ENCODE peak calls at places on chromosomes 4 and X, in ten cellular contexts. A is stomach, Q is sigmoid colon, S is IMR-90, G is testis, L is H1, Z is K562, O is suprapubic skin, I is ovary, K is body of pancreas. J is an unnamed sample.

GRCh38 chr4:151864068-151864467 is 103.3 kb upstream of the GATB start:
- DNase-seq in A (no peak), Q (no peak), S (no peak), G (no peak), L (no peak), Z (no peak), O (no peak), I (no peak), K (no peak), J (no peak)

GRCh38 chr4:127622923-127623754 is 9.6 kb upstream of the INTU start:
- DNase-seq in A (no peak), Q (no peak), S (peak), G (peak), L (peak), Z (no peak), O (no peak), I (peak), K (peak), J (peak)

GRCh38 chr4:183335369-183335940 is 13.2 kb upstream of the CLDN24 start:
- DNase-seq in A (peak), Q (no peak), S (peak), G (no peak), L (no peak), Z (no peak), O (peak), I (no peak), K (no peak), J (no peak)

GRCh38 chrX:49186125-49187027 is at the start of gene PRICKLE3:
- DNase-seq in A (peak), Q (peak), S (peak), G (peak), L (peak), Z (peak), O (peak), I (peak), K (peak), J (peak)

GRCh38 chr4:81984746-81985145 is 389.0 kb downstream of the HNRNPD start:
- DNase-seq in A (no peak), Q (no peak), S (no peak), G (no peak), L (no peak), Z (no peak), O (no peak), I (no peak), K (no peak), J (no peak)

GRCh38 chrX:47483310-47484268 is 567 bp upstream of the ZNF41 start:
- DNase-seq in A (no peak), Q (peak), S (peak), G (peak), L (no peak), Z (peak), O (no peak), I (peak), K (peak), J (no peak)

GRCh38 chrX:47814853-47815252 is 21.8 kb upstream of the ZNF81 start:
- DNase-seq in A (no peak), Q (no peak), S (no peak), G (peak), L (no peak), Z (peak), O (no peak), I (no peak), K (no peak), J (no peak)

GRCh38 chr4:99062120-99062519 is 26.5 kb downstream of the ADH5 start:
- DNase-seq in A (no peak), Q (no peak), S (peak), G (no peak), L (no peak), Z (no peak), O (no peak), I (no peak), K (no peak), J (no peak)

GRCh38 chrX:63930140-63930539 is 145.1 kb upstream of the ARHGEF9 start:
- DNase-seq in A (no peak), Q (no peak), S (no peak), G (peak), L (no peak), Z (no peak), O (no peak), I (no peak), K (peak), J (no peak)

GRCh38 chrX:15797707-15798106 is 7.4 kb downstream of the ZRSR2 start:
- DNase-seq in A (no peak), Q (no peak), S (peak), G (no peak), L (no peak), Z (no peak), O (no peak), I (no peak), K (no peak), J (no peak)

GRCh38 chr4:100347241-100347640 is 157.0 kb upstream of the DDIT4L start:
- DNase-seq in A (no peak), Q (no peak), S (no peak), G (no peak), L (no peak), Z (no peak), O (no peak), I (no peak), K (no peak), J (no peak)

GRCh38 chrX:115571712-115572111 is 10.7 kb downstream of the PLS3 start:
- DNase-seq in A (no peak), Q (no peak), S (peak), G (no peak), L (no peak), Z (no peak), O (no peak), I (no peak), K (no peak), J (no peak)

GRCh38 chr4:158787718-158788441 is 19.1 kb downstream of the FNIP2 start:
- DNase-seq in A (no peak), Q (no peak), S (no peak), G (no peak), L (no peak), Z (peak), O (no peak), I (no peak), K (no peak), J (no peak)

DNA sequence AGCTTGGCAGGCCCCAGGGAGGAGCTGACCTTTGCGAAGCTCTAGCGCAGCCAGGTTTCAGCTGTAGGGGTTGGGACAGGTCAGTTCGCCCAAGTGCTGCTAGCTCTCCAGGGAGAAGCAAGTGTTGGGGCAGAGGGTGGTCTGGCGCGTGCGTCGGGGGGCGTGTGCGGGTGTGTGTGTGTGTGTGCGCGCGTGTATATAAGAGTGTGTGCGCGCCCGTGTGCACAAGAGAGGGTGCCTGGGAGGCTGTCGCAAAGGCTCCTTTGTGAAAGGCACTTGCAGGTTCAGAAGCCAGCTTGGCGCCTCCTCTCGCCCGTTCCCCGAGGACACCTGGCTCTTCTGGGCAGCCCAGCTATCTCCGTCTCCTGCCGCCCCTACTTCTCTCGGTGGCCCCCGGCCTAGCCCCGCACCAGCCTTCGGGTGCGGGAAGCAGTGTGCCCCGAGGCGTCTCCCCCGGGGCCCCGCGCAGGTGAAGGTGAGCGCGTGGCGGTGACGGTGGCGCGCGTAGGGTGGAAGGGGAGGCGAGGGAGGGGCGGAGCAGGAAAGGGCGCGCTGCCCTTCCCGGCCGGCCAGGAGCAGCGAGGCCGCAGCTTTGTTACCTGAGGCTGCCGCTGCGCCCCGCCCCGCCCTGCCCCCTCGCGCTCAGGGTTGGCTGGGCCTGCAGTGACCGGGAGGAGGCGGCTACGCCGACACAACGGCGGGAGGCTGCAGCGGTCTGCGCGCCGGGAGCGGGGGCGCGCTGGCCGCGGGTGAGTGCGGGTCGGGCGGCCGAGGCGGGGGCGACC is at the start of gene FHDC1:
- DNase-seq in A (peak), Q (no peak), S (no peak), G (peak), L (peak), Z (peak), O (no peak), I (peak), K (peak), J (peak)
- TF ChIP-seq POLR2A in A (no peak), Q (peak), S (no peak), G (no peak), L (no peak), Z (no peak), O (peak), I (no peak), K (peak), J (no peak)

GRCh38 chr4:165328101-165328425 is 594 bp downstream of the MSMO1 start:
- DNase-seq in A (no peak), Q (no peak), S (no peak), G (no peak), L (no peak), Z (no peak), O (no peak), I (no peak), K (no peak), J (no peak)
- TF ChIP-seq POLR2A in A (no peak), Q (no peak), S (no peak), G (no peak), L (no peak), Z (no peak), O (no peak), I (no peak), K (no peak), J (no peak)

DNA sequence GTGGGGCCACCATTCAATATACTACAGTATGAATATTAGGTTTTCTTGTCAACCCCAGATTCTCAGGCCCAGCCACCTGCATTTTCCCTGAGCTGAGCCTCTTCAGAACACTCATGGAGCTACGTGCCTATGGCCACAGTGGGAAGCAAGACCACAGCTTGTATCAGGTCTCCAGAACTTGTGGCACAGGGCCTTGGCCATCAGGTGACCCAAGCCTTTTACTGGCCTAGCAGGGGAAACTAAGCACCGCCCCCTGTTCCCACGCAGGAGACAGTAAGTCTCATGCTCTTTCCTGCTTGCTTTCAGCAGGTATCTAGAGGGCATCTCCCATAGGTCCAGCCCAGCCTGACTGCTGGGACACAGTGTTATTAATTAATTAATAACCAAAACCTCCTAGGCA is 138.4 kb upstream of the MAMLD1 start:
- DNase-seq in A (no peak), Q (no peak), S (no peak), G (no peak), L (no peak), Z (no peak), O (no peak), I (no peak), K (no peak), J (no peak)
- TF ChIP-seq POLR2A in A (no peak), Q (no peak), S (no peak), G (no peak), L (no peak), Z (no peak), O (no peak), I (no peak), K (no peak), J (no peak)

DNA sequence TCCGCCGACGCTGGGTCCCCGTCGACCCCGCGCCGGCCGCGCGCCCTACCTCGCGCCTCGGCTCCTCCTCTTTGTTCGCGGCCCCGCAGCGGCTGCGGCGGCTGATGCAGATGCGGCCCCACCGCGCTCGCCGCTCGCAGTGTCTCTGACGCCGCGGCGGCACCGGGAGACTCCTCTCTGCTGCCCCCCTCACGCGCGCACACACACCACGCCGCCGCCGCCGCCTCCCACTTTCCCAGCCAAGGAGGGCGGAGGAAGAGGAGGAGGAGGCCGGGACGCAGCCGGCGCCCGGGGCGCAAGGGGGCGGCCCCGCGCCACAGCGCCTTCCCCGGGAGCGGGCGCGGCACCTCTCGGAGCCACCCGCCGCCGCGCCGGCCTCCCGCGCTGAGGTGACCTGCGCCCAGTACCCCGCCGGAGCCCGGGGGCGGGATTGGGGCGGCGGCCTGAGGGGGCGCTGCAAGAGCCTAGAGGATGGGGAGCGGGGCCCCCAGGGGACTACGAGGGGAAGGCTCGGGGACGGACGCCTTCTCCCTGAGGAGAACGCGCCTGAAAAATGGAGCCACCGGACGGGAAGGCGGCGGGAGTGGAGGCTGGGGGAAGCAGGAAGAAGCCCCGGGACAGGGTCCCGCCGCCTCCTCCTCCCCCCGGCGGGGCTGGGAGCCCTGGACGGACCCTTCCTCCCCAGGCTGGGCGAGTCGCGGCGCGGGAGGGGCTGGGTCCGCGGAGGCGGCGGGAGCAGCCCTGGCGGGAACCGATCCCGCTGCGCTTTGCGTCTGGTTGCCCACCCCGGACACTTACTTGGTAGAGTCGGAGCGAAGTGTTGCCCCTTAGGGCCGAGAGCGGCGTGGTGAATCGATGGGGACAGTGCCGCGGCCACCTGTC is at the start of gene SH3RF1:
- DNase-seq in A (peak), Q (peak), S (peak), G (peak), L (peak), Z (peak), O (peak), I (peak), K (peak), J (peak)
- TF ChIP-seq POLR2A in A (no peak), Q (peak), S (peak), G (no peak), L (peak), Z (no peak), O (peak), I (peak), K (peak), J (no peak)

J was measured in GM12892.